ENCODE peak calls at places on chromosome 4, in eight cellular contexts. J is neural progenitor cell, M is memory B cell, P is NCI-H1048, O is NCI-H146, C is endodermal cell, L is skeletal muscle cell, F is GM12865. B is an unnamed sample.
A peak's percentile ranks its signal among the peaks of the same experiment; 100 is the strongest.

GRCh38 chr4:14853186-14853946 is 148.9 kb upstream of the CPEB2 start:
- DNase-seq in L (peak; percentile 88), C (no peak), M (no peak), F (no peak), J (no peak), O (no peak), P (no peak), B (no peak)

GRCh38 chr4:123832173-123833026 is 435.8 kb downstream of the SPRY1 start:
- DNase-seq in C (no peak), J (no peak), O (no peak), P (no peak), L (peak; percentile 100), F (no peak), M (no peak), B (no peak)

GRCh38 chr4:83115000-83115399 is 471 bp upstream of the PLAC8 start:
- DNase-seq in C (no peak), L (no peak), P (no peak), O (no peak), F (no peak), M (no peak), J (no peak), B (no peak)

GRCh38 chr4:53541577-53542206 is 49.6 kb downstream of the LNX1 start:
- DNase-seq in F (no peak), L (peak; percentile 85), C (no peak), J (no peak), O (peak; percentile 38), P (peak; percentile 69), M (no peak), B (no peak)

GRCh38 chr4:156765277-156765676 is 206.3 kb downstream of the PDGFC start:
- DNase-seq in J (no peak), C (no peak), P (no peak), L (no peak), O (no peak), F (no peak), M (no peak), B (no peak)

GRCh38 chr4:47374477-47374876 is 89.0 kb downstream of the COMMD8 start:
- DNase-seq in O (no peak), F (no peak), P (no peak), C (no peak), M (no peak), J (no peak), L (peak; percentile 87), B (no peak)

GRCh38 chr4:78601013-78601412 is 49.4 kb downstream of the ANXA3 start:
- DNase-seq in P (peak; percentile 32), J (no peak), O (peak; percentile 81), C (no peak), F (peak; percentile 51), L (no peak), M (no peak), B (peak; percentile 38)

GRCh38 chr4:145843148-145843547 is 95.5 kb downstream of the ZNF827 start:
- DNase-seq in L (peak; percentile 48), P (no peak), J (no peak), O (no peak), M (no peak), F (no peak), C (no peak), B (no peak)

GRCh38 chr4:47567511-47567910 is 82.4 kb downstream of the ATP10D start:
- DNase-seq in J (no peak), M (no peak), F (no peak), C (no peak), P (no peak), O (no peak), L (no peak), B (no peak)

GRCh38 chr4:120096508-120097297 is 30.1 kb upstream of the MAD2L1 start:
- DNase-seq in L (no peak), M (no peak), P (no peak), F (no peak), J (no peak), O (no peak), C (no peak), B (no peak)

GRCh38 chr4:72715299-72715698 is 146.3 kb upstream of the ADAMTS3 start:
- DNase-seq in P (no peak), M (no peak), C (no peak), O (no peak), F (no peak), L (no peak), J (no peak), B (no peak)

GRCh38 chr4:2862528-2862927 is 18.9 kb downstream of the ADD1 start:
- DNase-seq in C (peak; percentile 81), M (no peak), J (peak; percentile 31), P (no peak), L (no peak), F (no peak), O (no peak), B (no peak)

GRCh38 chr4:66000500-66001117 is 330.3 kb upstream of the EPHA5 start:
- DNase-seq in O (peak; percentile 8), F (no peak), L (no peak), C (no peak), J (no peak), M (no peak), P (no peak), B (no peak)

GRCh38 chr4:78480286-78480685 is 71.3 kb upstream of the ANXA3 start:
- DNase-seq in F (no peak), P (no peak), C (no peak), L (peak; percentile 67), M (no peak), O (no peak), J (no peak), B (no peak)

GRCh38 chr4:146245246-146245645 is 30.9 kb downstream of the REELD1 start:
- DNase-seq in M (no peak), F (no peak), O (no peak), L (no peak), C (no peak), P (no peak), J (no peak), B (no peak)

GRCh38 chr4:176791591-176792347 is 953 bp downstream of the VEGFC start:
- DNase-seq in L (no peak), P (no peak), O (peak; percentile 2), M (no peak), F (peak; percentile 1), J (peak; percentile 67), C (peak; percentile 71), B (peak; percentile 7)

GRCh38 chr4:126799971-126800722 is 832.6 kb upstream of the INTU start:
- DNase-seq in F (no peak), L (peak; percentile 26), C (no peak), P (no peak), J (no peak), M (no peak), O (no peak), B (no peak)

GRCh38 chr4:69485130-69485529 is 10.6 kb downstream of the UGT2B4 start:
- DNase-seq in J (no peak), P (no peak), O (peak; percentile 29), M (no peak), L (no peak), C (no peak), F (no peak), B (no peak)

GRCh38 chr4:88195666-88196365 is 37.4 kb upstream of the ABCG2 start:
- DNase-seq in M (no peak), F (no peak), L (no peak), P (no peak), O (no peak), J (peak; percentile 4), C (peak; percentile 92), B (no peak)

GRCh38 chr4:7124643-7125442 is 57.0 kb upstream of the GRPEL1 start:
- DNase-seq in O (peak; percentile 33), L (peak; percentile 85), C (peak; percentile 70), M (no peak), P (no peak), F (no peak), J (no peak), B (no peak)

GRCh38 chr4:108030332-108030731 is 40.6 kb downstream of the HADH start:
- DNase-seq in M (no peak), O (peak; percentile 31), L (peak; percentile 34), C (peak; percentile 82), J (peak; percentile 76), F (peak; percentile 82), P (no peak), B (no peak)

GRCh38 chr4:6917445-6918241 is 8.0 kb downstream of the TBC1D14 start:
- DNase-seq in J (peak; percentile 62), O (peak; percentile 97), L (no peak), M (peak; percentile 50), C (peak; percentile 86), F (peak; percentile 82), P (no peak), B (no peak)

GRCh38 chr4:112895785-112896184 is 153.7 kb upstream of the ANK2 start:
- DNase-seq in L (no peak), M (no peak), F (peak; percentile 42), O (no peak), C (peak; percentile 69), P (no peak), J (peak; percentile 81), B (no peak)

GRCh38 chr4:139559095-139559490 is 3.1 kb upstream of the SETD7 start:
- DNase-seq in L (no peak), M (no peak), P (no peak), O (no peak), J (no peak), F (no peak), C (no peak), B (no peak)

GRCh38 chr4:55069248-55069647 is 56.1 kb downstream of the KDR start:
- DNase-seq in P (no peak), J (no peak), O (no peak), L (peak; percentile 30), F (no peak), M (no peak), C (no peak), B (no peak)

GRCh38 chr4:8766610-8767009 is 105.0 kb downstream of the HMX1 start:
- DNase-seq in M (no peak), O (no peak), C (peak; percentile 34), J (no peak), L (no peak), P (no peak), F (no peak), B (no peak)

GRCh38 chr4:128427832-128428366 is 140.3 kb upstream of the PGRMC2 start:
- DNase-seq in L (peak; percentile 24), F (peak; percentile 14), P (no peak), J (no peak), M (no peak), O (peak; percentile 20), C (peak; percentile 55), B (no peak)

GRCh38 chr4:39032218-39033085 is at the start of gene TMEM156:
- DNase-seq in P (no peak), J (no peak), O (no peak), F (peak; percentile 92), C (no peak), L (no peak), M (no peak), B (no peak)

GRCh38 chr4:40515398-40516293 is 114.0 kb downstream of the RBM47 start:
- DNase-seq in M (peak; percentile 55), F (peak; percentile 93), C (peak; percentile 61), L (no peak), J (peak; percentile 11), O (no peak), P (peak; percentile 35), B (no peak)